ENCODE peak calls at places on chromosome 2, in four cellular contexts. Q is astrocyte, S is GM13976, X is brain microvascular endothelial cell. O is an unnamed sample.

GRCh38 chr2:88602022-88602421 is 25.2 kb downstream of the EIF2AK3 start:
- DNase-seq in Q (no peak), S (no peak), X (no peak), O (no peak)

GRCh38 chr2:58594175-58594574 is 353.1 kb upstream of the FANCL start:
- DNase-seq in X (peak; percentile 4), S (no peak), Q (no peak), O (no peak)

GRCh38 chr2:218569661-218570500 is 1.2 kb downstream of the CNOT9 start:
- DNase-seq in Q (peak; percentile 51), S (no peak), X (peak; percentile 81), O (peak; percentile 85)

GRCh38 chr2:129678751-129679150 is 300.7 kb upstream of the RAB6C start:
- DNase-seq in S (no peak), Q (no peak), X (no peak), O (no peak)

GRCh38 chr2:238108423-238109201 is 8.5 kb downstream of the ESPNL start:
- DNase-seq in Q (no peak), S (no peak), X (no peak), O (no peak)

GRCh38 chr2:167510071-167510759 is 621.9 kb downstream of the XIRP2 start:
- DNase-seq in Q (peak; percentile 18), S (no peak), X (no peak), O (no peak)

GRCh38 chr2:212618636-212619035 is 80.0 kb upstream of the ERBB4 start:
- DNase-seq in X (no peak), Q (peak; percentile 7), S (no peak), O (no peak)

GRCh38 chr2:25340340-25340886 is 1.3 kb downstream of the DNMT3A start:
- DNase-seq in Q (no peak), S (peak; percentile 51), X (no peak), O (no peak)

GRCh38 chr2:140565756-140566155 is 1565.1 kb downstream of the LRP1B start:
- DNase-seq in Q (no peak), X (no peak), S (no peak), O (no peak)
- TF ChIP-seq CTCF in Q (no peak), X (peak; percentile 2), S (no peak), O (no peak)

GRCh38 chr2:83823238-83823637 is 635.8 kb downstream of the SUCLG1 start:
- DNase-seq in Q (no peak), X (no peak), S (no peak), O (no peak)

GRCh38 chr2:83826601-83827000 is 632.5 kb downstream of the SUCLG1 start:
- DNase-seq in Q (no peak), S (no peak), X (no peak), O (no peak)

DNA sequence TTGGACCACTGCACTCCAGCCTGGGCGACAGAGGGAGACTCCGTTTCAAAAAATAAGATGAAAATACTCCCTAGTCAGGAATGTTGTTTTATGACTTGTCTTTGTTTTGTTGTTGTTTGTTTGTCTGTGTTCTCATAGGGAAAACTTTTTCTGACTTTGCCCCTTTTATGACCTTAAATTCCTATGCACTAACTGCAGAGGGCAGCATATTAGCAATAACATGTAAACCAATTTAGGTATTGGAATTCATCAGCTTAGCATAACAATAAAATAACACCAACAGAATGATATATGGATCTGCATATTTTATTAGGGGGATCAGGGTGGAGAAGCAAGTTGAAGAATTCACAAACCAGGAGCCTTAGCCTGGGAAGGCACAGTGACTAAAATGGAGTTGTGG is 631.5 kb downstream of the SUCLG1 start:
- DNase-seq in X (no peak), S (no peak), Q (no peak), O (no peak)
- TF ChIP-seq CTCF in X (no peak), S (no peak), Q (no peak), O (no peak)

DNA sequence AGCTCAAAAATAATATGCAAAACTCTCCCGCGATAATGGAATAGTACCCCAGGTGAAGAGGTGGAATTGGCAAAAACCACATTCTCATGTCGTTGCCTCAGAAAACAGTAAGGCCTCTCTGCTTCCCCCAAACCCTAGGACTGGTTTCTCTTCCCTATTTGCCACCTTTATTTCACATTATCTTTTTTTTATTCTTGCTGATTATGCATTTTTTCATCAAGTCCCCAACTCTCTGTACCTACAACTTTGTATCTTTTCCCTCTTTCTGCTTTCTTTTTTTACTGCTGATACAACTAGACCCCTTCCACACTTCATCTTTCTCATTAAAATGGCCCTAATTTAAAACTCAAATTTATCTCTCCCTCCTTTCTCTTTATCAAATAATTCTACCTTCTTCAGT is 1472.2 kb downstream of the SUCLG1 start:
- DNase-seq in X (no peak), S (no peak), Q (no peak), O (no peak)
- TF ChIP-seq CTCF in X (no peak), S (no peak), Q (no peak), O (no peak)

GRCh38 chr2:14385043-14385442 is 247.5 kb upstream of the LRATD1 start:
- DNase-seq in X (no peak), Q (no peak), S (no peak), O (no peak)

GRCh38 chr2:14387332-14387731 is 245.2 kb upstream of the LRATD1 start:
- DNase-seq in Q (no peak), X (no peak), S (no peak), O (no peak)

GRCh38 chr2:14388724-14389123 is 243.8 kb upstream of the LRATD1 start:
- DNase-seq in Q (no peak), S (no peak), X (no peak), O (no peak)
- TF ChIP-seq CTCF in Q (no peak), S (no peak), X (no peak), O (no peak)

DNA sequence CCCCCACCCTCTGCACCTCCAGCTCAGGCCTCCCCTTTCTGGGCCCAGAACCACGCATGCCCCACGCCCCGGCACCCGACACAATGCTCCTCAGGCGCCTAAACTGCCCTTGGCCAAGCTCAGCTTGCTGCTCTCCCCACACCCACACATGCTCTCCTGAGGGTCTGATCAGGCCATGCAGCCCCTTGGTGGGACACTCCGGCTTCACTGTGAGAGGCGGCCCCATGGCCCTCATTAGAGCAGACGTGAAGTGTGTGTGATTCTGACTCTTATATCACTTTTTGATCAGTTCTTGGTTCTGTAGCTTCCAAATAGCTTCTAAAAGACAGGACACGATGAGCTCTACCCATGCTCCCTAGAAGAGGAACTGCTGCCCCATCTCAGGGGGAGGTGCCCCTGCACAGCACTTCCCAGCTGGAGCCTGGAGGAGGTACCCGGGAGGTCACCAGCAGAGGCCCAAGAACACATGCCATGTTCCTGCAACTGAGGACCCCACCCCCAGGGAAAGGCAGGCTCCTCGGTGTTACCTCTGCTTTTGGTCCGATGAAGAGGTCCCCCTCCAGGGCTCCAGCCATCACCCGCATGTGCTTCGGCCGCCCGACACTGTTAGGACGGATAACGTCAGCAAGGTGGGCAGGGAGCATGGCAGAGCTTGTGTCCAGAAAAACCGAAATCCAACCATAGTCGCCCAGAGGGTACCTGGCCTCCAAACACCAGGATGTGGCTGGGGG is 3.6 kb downstream of the ACTR1B start:
- DNase-seq in X (no peak), Q (no peak), S (no peak), O (no peak)
- TF ChIP-seq CTCF in X (no peak), Q (no peak), S (no peak), O (no peak)